ENCODE peak calls at places on chromosomes 7 and 10, in eight cellular contexts. L is CD4-positive, alpha-beta T cell; I is PC-9; W is ascending aorta; M is left lung; Q is Panc1; G is brain microvascular endothelial cell; J is fibroblast of lung. N is an unnamed sample.

GRCh38 chr10:71981024-71981867 is 17.1 kb downstream of the CHST3 start:
- DNase-seq in G (no peak), Q (no peak), M (no peak), J (peak), I (peak), L (no peak), W (no peak), N (peak)

GRCh38 chr10:70303731-70304130 is 19.9 kb upstream of the NPFFR1 start:
- DNase-seq in W (no peak), L (no peak), I (no peak), G (no peak), J (no peak), Q (no peak), M (no peak), N (no peak)

GRCh38 chr10:810351-810846 is 120.9 kb upstream of the DIP2C start:
- DNase-seq in Q (no peak), L (no peak), J (no peak), G (no peak), M (peak), W (no peak), I (no peak), N (no peak)

GRCh38 chr7:13327669-13328068 is 640.2 kb downstream of the ARL4A start:
- DNase-seq in L (no peak), J (peak), G (peak), M (no peak), I (no peak), W (no peak), Q (no peak), N (no peak)

GRCh38 chr10:33722067-33722466 is 387.6 kb upstream of the NRP1 start:
- DNase-seq in L (no peak), J (peak), I (peak), W (no peak), M (no peak), Q (no peak), G (no peak), N (no peak)

GRCh38 chr7:80499350-80499955 is 12.4 kb downstream of the GNAT3 start:
- DNase-seq in G (peak), L (no peak), W (no peak), Q (peak), J (peak), M (no peak), I (peak), N (peak)

GRCh38 chr7:80642871-80643270 is 4.4 kb downstream of the CD36 start:
- DNase-seq in I (no peak), G (no peak), L (no peak), M (no peak), J (no peak), W (no peak), Q (no peak), N (no peak)

GRCh38 chr10:100728928-100729876 is 16.2 kb upstream of the PAX2 start:
- DNase-seq in L (no peak), J (peak), W (no peak), G (no peak), I (no peak), Q (no peak), M (no peak), N (no peak)

GRCh38 chr10:74542077-74542476 is 284.3 kb upstream of the KAT6B start:
- DNase-seq in J (peak), I (no peak), W (no peak), L (no peak), G (peak), M (no peak), Q (no peak), N (no peak)

GRCh38 chr10:71260622-71261325 is 48.4 kb downstream of the UNC5B start:
- DNase-seq in G (peak), M (no peak), I (no peak), J (peak), L (no peak), W (peak), Q (no peak), N (no peak)

GRCh38 chr10:14665865-14666857 is 108.5 kb downstream of the FAM107B start:
- DNase-seq in M (no peak), J (no peak), W (no peak), G (no peak), Q (no peak), L (no peak), I (no peak), N (no peak)

GRCh38 chr10:43249962-43250624 is 16.8 kb downstream of the RASGEF1A start:
- DNase-seq in M (peak), I (no peak), Q (no peak), G (no peak), J (no peak), L (no peak), W (no peak), N (no peak)

GRCh38 chr10:121245799-121246198 is 352.4 kb downstream of the FGFR2 start:
- DNase-seq in J (no peak), L (no peak), M (no peak), Q (no peak), W (no peak), G (no peak), I (no peak), N (no peak)

GRCh38 chr10:88077977-88078376 is 214.6 kb downstream of the PTEN start:
- DNase-seq in G (no peak), I (no peak), W (no peak), Q (no peak), M (no peak), L (no peak), J (peak), N (no peak)

GRCh38 chr10:33815776-33816175 is 481.3 kb upstream of the NRP1 start:
- DNase-seq in Q (no peak), J (no peak), L (no peak), W (no peak), G (no peak), I (no peak), M (no peak), N (no peak)

GRCh38 chr7:51313276-51314035 is 3.2 kb downstream of the COBL start:
- DNase-seq in G (no peak), L (no peak), J (no peak), W (no peak), M (no peak), I (no peak), Q (no peak), N (no peak)

GRCh38 chr10:33267708-33268107 is 66.8 kb downstream of the NRP1 start:
- DNase-seq in I (no peak), L (no peak), G (no peak), W (no peak), Q (no peak), J (no peak), M (no peak), N (no peak)

GRCh38 chr7:50355817-50356178 is 51.3 kb downstream of the IKZF1 start:
- DNase-seq in Q (no peak), J (no peak), L (no peak), I (no peak), G (no peak), M (no peak), W (no peak), N (no peak)

GRCh38 chr10:11511325-11511724 is 100.1 kb downstream of the USP6NL start:
- DNase-seq in G (no peak), Q (no peak), L (no peak), W (no peak), M (no peak), I (no peak), J (no peak), N (no peak)

GRCh38 chr7:137878333-137878961 is 31.7 kb upstream of the DGKI start:
- DNase-seq in L (no peak), J (peak), M (no peak), G (peak), Q (no peak), W (peak), I (no peak), N (no peak)

GRCh38 chr10:77168861-77169260 is 468.7 kb downstream of the KCNMA1 start:
- DNase-seq in I (no peak), J (no peak), G (no peak), M (no peak), L (no peak), W (no peak), Q (no peak), N (no peak)
- H3K27ac ChIP-seq in I (peak), J (no peak), G (no peak), M (no peak), L (no peak), W (no peak), Q (no peak), N (no peak)

DNA sequence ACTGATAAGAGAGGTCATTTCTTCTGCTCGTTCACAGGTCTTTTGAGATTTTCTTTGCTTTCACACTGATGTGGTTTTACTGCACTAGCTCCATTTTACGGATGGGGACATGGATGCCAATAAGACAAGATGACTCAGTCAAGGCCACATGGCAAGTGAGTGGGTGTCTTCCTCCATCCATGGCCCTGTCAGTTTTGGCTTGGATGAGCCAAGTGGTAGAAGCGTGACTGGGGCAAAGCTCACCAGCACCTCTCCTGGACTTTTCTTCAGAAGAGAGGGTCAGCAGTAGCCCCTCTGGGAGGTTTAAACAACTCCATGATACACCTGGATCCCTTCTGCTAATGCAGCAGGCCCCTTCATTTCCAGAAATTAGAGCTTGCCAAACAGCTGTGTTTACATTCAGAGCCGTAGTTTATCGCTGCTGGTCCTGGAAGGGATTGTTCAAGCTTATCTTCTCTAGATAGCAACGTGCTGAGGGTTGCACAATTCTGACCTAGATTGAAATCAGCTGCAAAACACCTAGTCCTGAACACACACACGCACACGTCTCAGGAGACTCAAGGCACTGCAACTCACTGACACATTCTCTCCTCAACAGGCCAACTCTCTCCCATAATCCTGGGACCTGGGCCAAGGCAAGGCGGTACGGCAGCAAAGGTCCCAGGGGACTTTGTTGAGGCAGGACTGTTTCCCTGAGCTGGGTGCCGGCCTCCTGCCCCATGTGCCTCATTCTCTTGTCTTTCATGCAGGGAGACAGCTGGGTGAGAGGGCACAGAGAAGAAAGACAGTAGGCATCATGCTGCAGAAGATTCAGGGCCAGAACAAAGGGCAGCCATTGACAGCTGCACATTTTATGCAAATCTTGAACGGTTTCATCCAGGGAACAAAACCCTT is 14.2 kb upstream of the PDCD4 start:
- DNase-seq in J (peak), G (peak), M (no peak), L (no peak), W (no peak), I (peak), Q (no peak), N (no peak)
- H3K27ac ChIP-seq in J (no peak), G (no peak), M (no peak), L (peak), W (no peak), I (no peak), Q (peak), N (peak)

GRCh38 chr7:55210176-55210575 is 155.0 kb upstream of the LANCL2 start:
- DNase-seq in I (no peak), L (no peak), J (no peak), W (no peak), Q (no peak), M (no peak), G (no peak), N (no peak)

GRCh38 chr7:55209366-55209765 is 155.8 kb upstream of the LANCL2 start:
- DNase-seq in Q (no peak), J (no peak), W (no peak), I (peak), G (no peak), M (no peak), L (no peak), N (no peak)

GRCh38 chr7:55211721-55212120 is 153.4 kb upstream of the LANCL2 start:
- DNase-seq in J (peak), G (no peak), L (no peak), W (no peak), I (no peak), M (no peak), Q (no peak), N (no peak)

GRCh38 chr7:55212176-55212575 is 153.0 kb upstream of the LANCL2 start:
- DNase-seq in W (no peak), J (no peak), M (no peak), L (no peak), Q (no peak), I (no peak), G (no peak), N (no peak)

GRCh38 chr7:55210716-55211115 is 154.4 kb upstream of the LANCL2 start:
- DNase-seq in L (no peak), J (no peak), I (no peak), M (no peak), Q (no peak), W (no peak), G (no peak), N (no peak)
- H3K27ac ChIP-seq in L (no peak), J (no peak), I (no peak), M (no peak), Q (no peak), W (no peak), G (no peak), N (no peak)

DNA sequence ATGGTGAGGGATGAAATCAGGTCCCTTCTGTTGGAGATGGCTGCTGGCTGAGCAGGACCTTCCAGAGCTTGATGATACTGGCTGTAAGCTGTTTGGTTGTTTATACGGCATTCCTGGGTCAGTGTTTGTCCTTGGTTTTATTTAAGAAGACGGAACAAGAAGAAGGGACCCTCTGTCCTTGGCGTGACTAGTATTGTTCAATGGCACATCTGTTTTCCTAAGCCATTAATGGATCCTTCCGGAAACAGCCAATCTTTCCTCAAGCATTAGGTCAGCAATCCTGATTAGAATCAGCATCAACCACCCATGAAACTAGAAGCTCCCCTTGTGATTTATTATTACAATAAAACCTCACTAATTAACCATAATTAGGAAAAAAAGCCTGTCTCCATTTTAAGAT is 128.7 kb upstream of the KIAA1217 start:
- DNase-seq in I (no peak), G (no peak), Q (no peak), J (no peak), W (no peak), L (no peak), M (no peak), N (no peak)
- H3K27ac ChIP-seq in I (no peak), G (no peak), Q (no peak), J (no peak), W (no peak), L (no peak), M (no peak), N (no peak)

DNA sequence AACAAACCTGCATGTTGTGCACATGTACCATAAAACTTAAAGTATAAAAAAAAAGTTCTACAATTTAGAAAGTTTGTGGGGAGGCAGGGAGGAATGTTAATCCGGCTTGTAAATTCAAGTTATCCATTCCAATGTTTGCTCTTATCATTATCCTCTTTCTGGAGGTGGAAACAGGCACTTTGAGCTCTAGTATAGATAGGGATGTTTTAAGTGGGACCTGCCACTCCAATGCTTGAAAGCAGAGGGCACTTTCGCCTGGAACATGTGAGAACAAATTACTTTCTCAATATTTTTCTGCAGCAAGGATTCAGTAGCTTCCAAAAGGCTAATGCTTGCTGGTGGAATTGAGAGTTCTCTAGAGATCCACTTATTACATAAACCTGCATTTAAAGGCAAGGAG is 45.6 kb downstream of the FEZF1 start:
- DNase-seq in Q (no peak), G (no peak), M (no peak), I (no peak), J (no peak), L (no peak), W (no peak), N (no peak)
- H3K27ac ChIP-seq in Q (no peak), G (no peak), M (no peak), I (no peak), J (no peak), L (no peak), W (no peak), N (no peak)

DNA sequence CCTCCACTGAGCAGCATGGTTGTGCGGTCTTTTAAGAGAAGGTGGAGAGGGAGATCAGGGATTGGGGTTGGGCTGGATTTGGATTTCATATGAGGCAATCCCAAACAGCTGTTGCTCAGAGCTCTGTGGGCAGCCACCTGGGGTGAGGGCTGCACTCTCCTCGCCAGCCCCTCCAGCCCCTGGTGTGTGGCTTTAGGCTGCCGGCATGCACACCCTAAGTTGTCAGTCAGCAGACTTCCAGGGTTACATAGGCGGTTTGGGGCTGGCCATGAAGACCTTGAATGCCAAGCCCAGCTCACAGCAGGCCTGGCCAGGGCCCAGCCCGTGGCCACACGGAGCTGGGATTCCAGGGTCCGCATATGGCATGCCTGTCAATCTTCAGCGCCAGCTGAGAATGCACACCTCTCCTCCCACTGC is 54.8 kb downstream of the ZMIZ1 start:
- DNase-seq in J (peak), W (no peak), M (no peak), L (no peak), G (no peak), Q (no peak), I (no peak), N (no peak)
- H3K27ac ChIP-seq in J (no peak), W (no peak), M (no peak), L (no peak), G (no peak), Q (peak), I (no peak), N (no peak)

DNA sequence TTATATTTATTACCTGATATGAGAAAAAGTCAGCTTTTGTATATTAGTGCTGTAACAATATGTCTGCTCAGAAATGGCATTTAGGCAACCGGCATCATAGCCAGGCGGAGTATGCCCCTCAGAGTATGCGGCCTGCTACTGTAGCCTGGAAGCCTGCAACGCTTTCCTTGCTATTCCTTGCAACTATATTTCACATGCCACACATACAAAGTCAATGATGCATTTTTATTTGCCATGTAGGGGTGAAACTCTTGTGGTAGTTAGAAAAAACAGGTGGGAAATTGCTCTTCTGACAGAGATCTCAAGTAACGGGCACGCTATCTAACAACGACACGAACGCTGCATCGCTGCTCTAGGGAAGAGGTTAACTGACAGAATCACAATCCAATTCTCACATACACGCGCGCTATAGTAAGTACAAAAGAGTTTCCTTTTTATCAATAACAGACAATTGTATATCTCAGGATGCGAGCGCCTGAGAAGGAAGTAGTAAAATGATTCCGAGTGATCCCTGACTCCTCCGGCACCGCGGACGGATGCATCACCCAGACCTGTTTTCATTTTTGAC is 5.9 kb downstream of the EBF3 start:
- DNase-seq in G (no peak), L (no peak), W (peak), M (no peak), I (no peak), J (no peak), Q (no peak), N (no peak)
- H3K27ac ChIP-seq in G (no peak), L (no peak), W (no peak), M (no peak), I (no peak), J (no peak), Q (no peak), N (no peak)

GRCh38 chr10:89369142-89370105 is 8.4 kb upstream of the IFIT1B start:
- DNase-seq in J (peak), Q (no peak), I (no peak), L (peak), W (no peak), G (peak), M (no peak), N (no peak)

GRCh38 chr10:89374716-89375115 is 3.1 kb upstream of the IFIT1B start:
- DNase-seq in G (no peak), Q (no peak), I (no peak), M (no peak), W (no peak), L (no peak), J (peak), N (peak)

GRCh38 chr10:89367529-89367928 is 10.3 kb upstream of the IFIT1B start:
- DNase-seq in W (no peak), J (no peak), I (no peak), G (no peak), M (no peak), Q (no peak), L (no peak), N (no peak)

GRCh38 chr10:89373916-89374711 is 3.7 kb upstream of the IFIT1B start:
- DNase-seq in I (peak), L (no peak), W (peak), Q (peak), J (peak), M (no peak), G (peak), N (no peak)

GRCh38 chr10:89371987-89372386 is 5.9 kb upstream of the IFIT1B start:
- DNase-seq in M (no peak), I (no peak), W (no peak), J (no peak), G (no peak), Q (no peak), L (no peak), N (no peak)
- H3K27ac ChIP-seq in M (no peak), I (no peak), W (no peak), J (no peak), G (no peak), Q (peak), L (no peak), N (no peak)

DNA sequence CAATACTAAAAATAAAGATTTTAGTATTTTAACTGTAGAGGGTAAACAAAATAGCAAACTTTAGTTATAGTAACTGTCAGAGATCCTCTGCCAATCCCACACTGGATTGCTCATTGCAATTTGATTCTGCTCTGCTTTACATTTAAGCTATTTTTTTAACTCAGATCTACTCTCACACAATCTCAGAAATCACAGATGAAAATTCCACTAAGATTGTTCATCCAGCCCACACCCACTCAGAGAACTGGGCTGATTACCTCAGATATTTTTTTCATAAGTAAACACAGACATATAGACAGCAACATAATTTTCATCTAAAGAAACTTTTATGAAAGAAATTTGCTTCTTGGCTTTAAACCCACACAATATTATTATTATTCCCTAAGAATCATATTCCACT is 7.0 kb downstream of the OSBPL3 start:
- DNase-seq in L (no peak), I (peak), G (peak), M (no peak), Q (no peak), J (peak), W (no peak), N (no peak)
- H3K27ac ChIP-seq in L (no peak), I (peak), G (peak), M (no peak), Q (no peak), J (peak), W (no peak), N (no peak)

N was measured in pancreas.